ENCODE peak calls at places on chromosomes 4 and X, in seven cellular contexts. E is colonic mucosa, B is astrocyte, F is adrenal gland, T is left ventricle myocardium inferior, P is lower lobe of right lung, X is ovary. S is an unnamed sample.

GRCh38 chr4:52714597-52715254 is 36.5 kb downstream of the ERVMER34-1 start:
- DNase-seq in E (no peak), B (no peak), T (no peak), P (no peak), F (no peak), X (no peak), S (no peak)

GRCh38 chrX:40897768-40898167 is 162.4 kb upstream of the MED14 start:
- DNase-seq in E (no peak), F (no peak), T (no peak), B (no peak), P (no peak), X (no peak), S (no peak)

GRCh38 chr4:56979674-56980073 is 978 bp downstream of the POLR2B start:
- DNase-seq in B (no peak), E (peak; percentile 40), F (no peak), X (no peak), P (no peak), T (no peak), S (no peak)

GRCh38 chr4:110867251-110867960 is 244.5 kb upstream of the PITX2 start:
- DNase-seq in T (no peak), X (no peak), F (no peak), P (no peak), B (no peak), E (no peak), S (no peak)

GRCh38 chr4:85657143-85657542 is 182.2 kb downstream of the ARHGAP24 start:
- DNase-seq in E (no peak), X (no peak), F (no peak), T (no peak), P (no peak), B (no peak), S (no peak)

GRCh38 chr4:83113429-83113786 is 1.1 kb downstream of the PLAC8 start:
- DNase-seq in P (no peak), E (no peak), X (no peak), B (no peak), T (no peak), F (no peak), S (no peak)

GRCh38 chr4:147060171-147060931 is 114.7 kb upstream of the TTC29 start:
- DNase-seq in E (no peak), P (no peak), X (no peak), T (no peak), F (no peak), B (peak; percentile 94), S (no peak)

GRCh38 chr4:48899950-48900349 is 6.6 kb downstream of the OCIAD2 start:
- DNase-seq in B (peak; percentile 78), E (no peak), P (no peak), F (no peak), T (no peak), X (no peak), S (no peak)

GRCh38 chr4:153409924-153410501 is 56.1 kb upstream of the TMEM131L start:
- DNase-seq in B (peak; percentile 19), F (no peak), T (no peak), E (no peak), P (no peak), X (no peak), S (no peak)

GRCh38 chr4:124111922-124112321 is 600.6 kb downstream of the ANKRD50 start:
- DNase-seq in T (no peak), E (no peak), P (no peak), F (no peak), B (peak; percentile 76), X (peak; percentile 30), S (peak; percentile 37)

GRCh38 chr4:86876894-86877685 is 15.1 kb downstream of the C4orf36 start:
- DNase-seq in F (no peak), B (no peak), P (no peak), E (no peak), T (no peak), X (no peak), S (no peak)

GRCh38 chr4:86879641-86880040 is 12.6 kb downstream of the C4orf36 start:
- DNase-seq in F (no peak), T (no peak), P (no peak), E (no peak), X (no peak), B (no peak), S (no peak)

DNA sequence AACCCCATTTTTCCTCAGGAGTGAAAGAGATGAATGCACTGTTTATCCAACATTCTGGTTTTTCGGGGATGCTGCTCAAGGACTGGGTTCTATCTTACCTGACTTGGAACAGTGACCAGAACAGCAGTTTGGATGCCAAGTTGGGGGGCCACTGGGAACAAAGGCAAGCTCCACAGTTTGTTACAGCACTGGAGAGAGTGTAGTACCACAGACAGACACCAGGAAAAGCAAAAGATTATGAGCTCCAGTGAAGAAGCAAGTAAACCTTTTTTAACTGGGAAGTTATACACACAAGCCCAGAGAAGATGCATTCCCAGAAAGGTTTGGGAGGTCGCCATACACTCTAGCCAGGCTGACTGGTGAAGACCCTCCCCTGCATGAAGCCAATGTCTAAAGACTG is 13.6 kb downstream of the C4orf36 start:
- DNase-seq in F (no peak), X (no peak), B (no peak), E (no peak), T (no peak), P (no peak), S (no peak)
- H3K4me3 ChIP-seq in F (no peak overlapping the region), X (no peak overlapping the region), B (no peak overlapping the region), E (no peak overlapping the region), T (no peak overlapping the region), P (no peak overlapping the region), S (no peak overlapping the region)

GRCh38 chr4:139609647-139610046 is 53.6 kb upstream of the SETD7 start:
- DNase-seq in X (no peak), T (no peak), E (no peak), F (no peak), B (peak; percentile 49), P (no peak), S (no peak)

GRCh38 chr4:139603576-139604387 is 47.8 kb upstream of the SETD7 start:
- DNase-seq in T (no peak), E (peak; percentile 62), F (peak; percentile 33), B (peak; percentile 45), P (no peak), X (peak; percentile 39), S (peak; percentile 45)

GRCh38 chr4:139606600-139607301 is 50.7 kb upstream of the SETD7 start:
- DNase-seq in T (no peak), P (no peak), B (peak; percentile 25), F (no peak), E (no peak), X (no peak), S (no peak)

GRCh38 chr4:139607302-139608060 is 51.5 kb upstream of the SETD7 start:
- DNase-seq in F (no peak), E (no peak), P (no peak), X (no peak), T (no peak), B (no peak), S (no peak)

GRCh38 chr4:139605516-139605915 is 49.5 kb upstream of the SETD7 start:
- DNase-seq in E (no peak), P (no peak), B (no peak), X (no peak), T (no peak), F (no peak), S (no peak)
- TF ChIP-seq CTCF in E (no peak), P (no peak), B (no peak), X (no peak), T (no peak), F (no peak), S (no peak)

GRCh38 chr4:183252959-183253358 is 67.1 kb downstream of the CLDN22 start:
- DNase-seq in T (no peak), E (no peak), X (no peak), F (no peak), P (no peak), B (no peak), S (no peak)
- H3K36me3 ChIP-seq in T (peaks cover 45% of the 10 kb centered on the region), E (no peaks in the 10 kb centered on the region), X (no peaks in the 10 kb centered on the region), F (no peaks in the 10 kb centered on the region), P (peaks cover 60% of the 10 kb centered on the region), B (peaks cover 24% of the 10 kb centered on the region), S (peaks cover 1% of the 10 kb centered on the region)

DNA sequence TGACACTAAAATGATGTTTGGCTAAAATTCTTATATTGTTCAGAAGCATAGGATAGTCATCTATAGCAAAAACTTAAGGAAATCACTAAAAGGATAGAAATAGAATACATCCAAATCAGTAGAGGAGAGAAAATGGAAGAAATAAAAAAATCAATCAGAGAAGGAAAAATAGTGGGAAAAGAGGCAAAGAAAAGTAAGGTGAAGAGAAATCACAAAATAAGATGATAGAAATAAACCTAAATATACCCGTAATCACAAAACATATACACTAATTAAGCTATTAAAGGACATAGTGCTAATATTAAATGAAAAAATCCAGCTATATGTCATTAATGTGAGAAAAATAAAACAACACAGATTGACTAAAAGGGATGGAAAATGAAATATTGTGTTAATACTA is 6.3 kb downstream of the PGRMC2 start:
- DNase-seq in B (no peak), E (no peak), P (no peak), T (no peak), X (no peak), F (no peak), S (no peak)
- H3K4me3 ChIP-seq in B (no peak overlapping the region), E (no peak overlapping the region), P (no peak overlapping the region), T (no peak overlapping the region), X (no peak overlapping the region), F (no peak overlapping the region), S (no peak overlapping the region)

GRCh38 chr4:25842229-25842840 is 20.5 kb downstream of the SEL1L3 start:
- DNase-seq in B (no peak), X (no peak), T (no peak), F (no peak), E (no peak), P (no peak), S (no peak)
- TF ChIP-seq CTCF in B (no peak), X (no peak), T (no peak), F (no peak), E (peak; percentile 16), P (no peak), S (peak; percentile 19)

GRCh38 chr4:128850252-128850651 is 40.8 kb downstream of the JADE1 start:
- DNase-seq in X (no peak), E (no peak), T (no peak), B (no peak), P (no peak), F (no peak), S (no peak)

GRCh38 chr4:128855656-128856055 is 46.2 kb downstream of the JADE1 start:
- DNase-seq in P (no peak), B (no peak), F (no peak), T (no peak), E (no peak), X (no peak), S (no peak)

GRCh38 chr4:128856246-128856645 is 46.7 kb downstream of the JADE1 start:
- DNase-seq in T (no peak), X (no peak), B (no peak), F (no peak), E (no peak), P (no peak), S (no peak)

GRCh38 chr4:128853741-128854140 is 44.2 kb downstream of the JADE1 start:
- DNase-seq in E (no peak), P (no peak), X (no peak), T (no peak), F (no peak), B (peak; percentile 81), S (no peak)

GRCh38 chr4:128854433-128854832 is 44.9 kb downstream of the JADE1 start:
- DNase-seq in E (no peak), P (no peak), F (no peak), B (peak; percentile 67), X (no peak), T (no peak), S (no peak)
- H3K36me3 ChIP-seq in E (no peaks in the 10 kb centered on the region), P (peaks cover 96% of the 10 kb centered on the region), F (no peaks in the 10 kb centered on the region), B (peaks cover 55% of the 10 kb centered on the region), X (no peaks in the 10 kb centered on the region), T (peaks cover 89% of the 10 kb centered on the region), S (peaks cover 7% of the 10 kb centered on the region)

S was measured in kidney epithelial cell.